ENCODE peak calls at places on chromosomes 13 and 19, in nine cellular contexts. K is cardiac fibroblast, Z is OCI-LY7, F is Panc1, W is GF-D8, N is brain microvascular endothelial cell, Y is neural progenitor cell, T is activated T-helper 1 cell treated with Interleukin-2 at 50 U/mL for 16 hours, S is fibroblast of pulmonary artery. J is an unnamed sample.

GRCh38 chr13:108326318-108326717 is 56.8 kb downstream of the TNFSF13B start:
- DNase-seq in W (peak), T (no peak), S (peak), N (no peak), K (no peak), Y (no peak), Z (peak), F (no peak), J (no peak)

GRCh38 chr19:3986260-3987041 is 1.2 kb upstream of the EEF2 start:
- DNase-seq in Z (peak), S (peak), N (peak), W (peak), T (peak), K (peak), F (no peak), Y (peak), J (peak)

GRCh38 chr19:51799311-51799997 is 4.5 kb downstream of the FPR3 start:
- DNase-seq in Z (no peak), S (peak), T (no peak), K (peak), F (no peak), W (no peak), N (peak), Y (no peak), J (peak)

GRCh38 chr13:52921194-52921593 is 72.8 kb upstream of the PCDH8 start:
- DNase-seq in S (no peak), K (no peak), W (no peak), Z (peak), T (no peak), Y (no peak), N (no peak), F (no peak), J (peak)

GRCh38 chr13:52001120-52001731 is 10.0 kb downstream of the ATP7B start:
- DNase-seq in S (peak), F (no peak), T (no peak), W (peak), Z (peak), N (no peak), Y (peak), K (peak), J (peak)

GRCh38 chr19:34962945-34963530 is 991 bp downstream of the ZNF792 start:
- DNase-seq in N (no peak), K (peak), S (peak), Y (no peak), Z (no peak), T (no peak), W (no peak), F (no peak), J (no peak)

GRCh38 chr13:107023335-107023734 is 455.4 kb upstream of the ARGLU1 start:
- DNase-seq in Z (no peak), S (no peak), T (no peak), W (no peak), Y (no peak), F (no peak), K (no peak), N (no peak), J (no peak)

GRCh38 chr13:31956944-31957644 is 74.5 kb upstream of the FRY start:
- DNase-seq in K (peak), Z (no peak), T (no peak), F (no peak), S (no peak), N (no peak), W (no peak), Y (no peak), J (no peak)

GRCh38 chr13:43665388-43665787 is 121.4 kb downstream of the ENOX1 start:
- DNase-seq in T (no peak), S (no peak), Y (no peak), W (no peak), Z (no peak), F (no peak), N (no peak), K (no peak), J (no peak)

GRCh38 chr13:105462981-105463380 is 1072.5 kb downstream of the EFNB2 start:
- DNase-seq in T (no peak), F (no peak), W (no peak), Z (no peak), Y (no peak), S (peak), K (no peak), N (no peak), J (no peak)

GRCh38 chr13:19658192-19658591 is 24.7 kb downstream of the MPHOSPH8 start:
- DNase-seq in N (no peak), F (no peak), Y (no peak), K (no peak), W (no peak), S (peak), T (no peak), Z (no peak), J (no peak)

GRCh38 chr13:46606915-46607413 is 54.0 kb downstream of the LRCH1 start:
- DNase-seq in W (no peak), F (no peak), S (no peak), N (no peak), K (no peak), Y (no peak), Z (no peak), T (no peak), J (no peak)

GRCh38 chr19:39087907-39088686 is 3.9 kb downstream of the ACP7 start:
- DNase-seq in T (no peak), F (no peak), K (no peak), N (no peak), Y (no peak), Z (no peak), S (no peak), W (no peak), J (no peak)

GRCh38 chr13:44653261-44653660 is 77.1 kb upstream of the TSC22D1 start:
- DNase-seq in N (no peak), T (no peak), F (no peak), S (no peak), Y (no peak), Z (no peak), W (no peak), K (no peak), J (no peak)

GRCh38 chr13:106619688-106620555 is 52.0 kb upstream of the ARGLU1 start:
- DNase-seq in Z (peak), K (peak), Y (peak), F (no peak), T (no peak), S (peak), N (peak), W (peak), J (peak)

GRCh38 chr13:41054919-41055619 is 6.2 kb upstream of the WBP4 start:
- DNase-seq in K (no peak), N (no peak), S (no peak), W (peak), F (no peak), Y (peak), T (no peak), Z (peak), J (no peak)

GRCh38 chr13:102768914-102769313 is 4.7 kb downstream of the TEX30 start:
- DNase-seq in W (no peak), N (no peak), F (no peak), S (peak), K (peak), Y (no peak), T (no peak), Z (no peak), J (no peak)

GRCh38 chr13:74414458-74414857 is 280.3 kb upstream of the KLF12 start:
- DNase-seq in S (no peak), K (no peak), T (no peak), N (no peak), F (no peak), Y (no peak), Z (no peak), W (no peak), J (no peak)

GRCh38 chr13:110330491-110331001 is 23.5 kb downstream of the COL4A2 start:
- DNase-seq in F (no peak), Z (no peak), W (no peak), K (peak), T (no peak), N (peak), Y (no peak), S (no peak), J (no peak)

GRCh38 chr13:83220241-83220640 is 662.0 kb downstream of the SLITRK1 start:
- DNase-seq in W (no peak), F (no peak), N (no peak), S (no peak), T (no peak), K (peak), Y (no peak), Z (no peak), J (no peak)

GRCh38 chr13:96781141-96781540 is 213.1 kb downstream of the OXGR1 start:
- DNase-seq in Y (no peak), W (no peak), N (no peak), Z (no peak), F (no peak), T (no peak), K (peak), S (no peak), J (peak)

GRCh38 chr19:46447006-46447405 is 18.3 kb upstream of the PNMA8C start:
- DNase-seq in N (no peak), T (no peak), Z (peak), S (no peak), K (no peak), W (no peak), F (no peak), Y (no peak), J (no peak)

GRCh38 chr13:76383671-76384461 is 502.3 kb downstream of the KCTD12 start:
- DNase-seq in S (peak), Y (no peak), N (peak), F (peak), K (peak), T (no peak), Z (no peak), W (no peak), J (no peak)

GRCh38 chr13:44906758-44907157 is 82.5 kb downstream of the NUFIP1 start:
- DNase-seq in W (no peak), Y (no peak), F (no peak), S (peak), T (no peak), K (no peak), Z (no peak), N (no peak), J (peak)

GRCh38 chr19:49691243-49692101 is 556 bp downstream of the CPT1C start:
- DNase-seq in N (peak), S (peak), Z (no peak), F (no peak), Y (peak), K (peak), T (no peak), W (no peak), J (peak)

GRCh38 chr13:101190976-101191375 is 225.3 kb downstream of the NALCN start:
- DNase-seq in F (no peak), K (no peak), T (no peak), Y (no peak), N (no peak), W (no peak), S (no peak), Z (no peak), J (no peak)

GRCh38 chr19:48530044-48530720 is 18.5 kb upstream of the LMTK3 start:
- DNase-seq in K (no peak), T (no peak), S (no peak), N (no peak), Y (no peak), F (no peak), W (no peak), Z (no peak), J (no peak)

GRCh38 chr13:37476874-37477273 is 121.7 kb downstream of the POSTN start:
- DNase-seq in Z (no peak), T (no peak), F (no peak), Y (peak), K (peak), S (peak), W (no peak), N (peak), J (no peak)

GRCh38 chr13:80340643-80341097 is 256 bp downstream of the SPRY2 start:
- DNase-seq in S (peak), W (peak), K (peak), Z (no peak), T (no peak), F (no peak), N (peak), Y (no peak), J (peak)

GRCh38 chr19:33686246-33686645 is 64.5 kb downstream of the CHST8 start:
- DNase-seq in K (no peak), Z (no peak), F (no peak), N (no peak), T (no peak), W (no peak), Y (no peak), S (no peak), J (no peak)

GRCh38 chr13:34207334-34207733 is 389.4 kb downstream of the RFC3 start:
- DNase-seq in S (peak), T (no peak), Z (no peak), N (peak), F (no peak), Y (no peak), K (peak), W (no peak), J (no peak)

GRCh38 chr19:6779204-6779603 is 6.7 kb downstream of the VAV1 start:
- DNase-seq in N (no peak), W (no peak), F (no peak), Y (no peak), K (no peak), S (no peak), Z (no peak), T (no peak), J (no peak)

GRCh38 chr19:55579766-55580621 is 654 bp downstream of the ZNF579 start:
- DNase-seq in S (peak), K (peak), Z (peak), T (no peak), F (no peak), Y (peak), N (no peak), W (no peak), J (no peak)

GRCh38 chr13:102869948-102870676 is 24.3 kb downstream of the ERCC5 start:
- DNase-seq in K (no peak), S (no peak), Z (no peak), W (no peak), T (no peak), F (no peak), N (no peak), Y (no peak), J (no peak)

GRCh38 chr19:29677001-29677781 is 11.9 kb downstream of the PLEKHF1 start:
- DNase-seq in F (no peak), Z (no peak), Y (no peak), N (no peak), T (no peak), K (no peak), W (no peak), S (no peak), J (no peak)

GRCh38 chr19:8135946-8136618 is 13.3 kb downstream of the FBN3 start:
- DNase-seq in S (no peak), N (no peak), Z (no peak), K (no peak), T (no peak), F (no peak), W (no peak), Y (no peak), J (no peak)

GRCh38 chr13:94057618-94058017 is 421.9 kb downstream of the DCT start:
- DNase-seq in N (no peak), F (no peak), Y (no peak), W (no peak), K (peak), S (peak), T (no peak), Z (no peak), J (no peak)

J was measured in globus pallidus.